ENCODE peak calls at places on chromosome 20, in five cellular contexts. One of them, this sample, is unnamed.

GRCh38 chr20:20365593-20365992 is 2.3 kb upstream of the INSM1 start:
- DNase-seq in CD8-positive, alpha-beta T cell: no peak
- DNase-seq in heart right ventricle: no peak
- DNase-seq in GM20000: peak
- DNase-seq in endothelial cell of umbilical vein: no peak
- DNase-seq in this sample: no peak

GRCh38 chr20:56409521-56409920 is 2.5 kb upstream of the CASS4 start:
- DNase-seq in CD8-positive, alpha-beta T cell: no peak
- DNase-seq in endothelial cell of umbilical vein: no peak
- DNase-seq in heart right ventricle: no peak
- DNase-seq in GM20000: no peak
- DNase-seq in this sample: no peak

GRCh38 chr20:57582432-57583288 is 21.8 kb downstream of the PCK1 start:
- DNase-seq in CD8-positive, alpha-beta T cell: no peak
- DNase-seq in heart right ventricle: peak
- DNase-seq in endothelial cell of umbilical vein: peak
- DNase-seq in GM20000: no peak
- DNase-seq in this sample: no peak

GRCh38 chr20:14604143-14604542 is 266.7 kb upstream of the FLRT3 start:
- DNase-seq in CD8-positive, alpha-beta T cell: no peak
- DNase-seq in GM20000: no peak
- DNase-seq in heart right ventricle: no peak
- DNase-seq in endothelial cell of umbilical vein: no peak
- DNase-seq in this sample: no peak

GRCh38 chr20:24755411-24755922 is 193.6 kb upstream of the CST7 start:
- DNase-seq in endothelial cell of umbilical vein: no peak
- DNase-seq in GM20000: no peak
- DNase-seq in heart right ventricle: no peak
- DNase-seq in CD8-positive, alpha-beta T cell: no peak
- DNase-seq in this sample: no peak

GRCh38 chr20:53706008-53706481 is 112.4 kb upstream of the ZNF217 start:
- DNase-seq in GM20000: no peak
- DNase-seq in CD8-positive, alpha-beta T cell: no peak
- DNase-seq in heart right ventricle: no peak
- DNase-seq in endothelial cell of umbilical vein: no peak
- DNase-seq in this sample: no peak

GRCh38 chr20:14553774-14554524 is 216.5 kb upstream of the FLRT3 start:
- DNase-seq in GM20000: no peak
- DNase-seq in CD8-positive, alpha-beta T cell: no peak
- DNase-seq in endothelial cell of umbilical vein: no peak
- DNase-seq in heart right ventricle: no peak
- DNase-seq in this sample: no peak

GRCh38 chr20:54662064-54662463 is 186.7 kb downstream of the DOK5 start:
- DNase-seq in CD8-positive, alpha-beta T cell: no peak
- DNase-seq in endothelial cell of umbilical vein: no peak
- DNase-seq in heart right ventricle: no peak
- DNase-seq in GM20000: no peak
- DNase-seq in this sample: no peak

GRCh38 chr20:26163890-26164289 is 467.2 kb upstream of the ZNF337 start:
- DNase-seq in CD8-positive, alpha-beta T cell: no peak
- DNase-seq in heart right ventricle: no peak
- DNase-seq in endothelial cell of umbilical vein: peak
- DNase-seq in GM20000: no peak
- DNase-seq in this sample: no peak

GRCh38 chr20:17936791-17937687 is 31.6 kb downstream of the SNX5 start:
- DNase-seq in endothelial cell of umbilical vein: peak
- DNase-seq in GM20000: no peak
- DNase-seq in CD8-positive, alpha-beta T cell: no peak
- DNase-seq in heart right ventricle: peak
- DNase-seq in this sample: no peak

GRCh38 chr20:62307226-62308101 is 4.7 kb downstream of the ADRM1 start:
- DNase-seq in endothelial cell of umbilical vein: no peak
- DNase-seq in heart right ventricle: no peak
- DNase-seq in CD8-positive, alpha-beta T cell: no peak
- DNase-seq in GM20000: no peak
- DNase-seq in this sample: no peak

GRCh38 chr20:32456869-32457421 is 98.8 kb downstream of the ASXL1 start:
- DNase-seq in CD8-positive, alpha-beta T cell: no peak
- DNase-seq in endothelial cell of umbilical vein: no peak
- DNase-seq in heart right ventricle: no peak
- DNase-seq in GM20000: peak
- DNase-seq in this sample: peak

GRCh38 chr20:17617212-17617867 is 47.5 kb downstream of the DSTN start:
- DNase-seq in heart right ventricle: no peak
- DNase-seq in GM20000: peak
- DNase-seq in endothelial cell of umbilical vein: peak
- DNase-seq in CD8-positive, alpha-beta T cell: peak
- DNase-seq in this sample: peak

GRCh38 chr20:63830821-63831593 is at the start of gene ZBTB46:
- DNase-seq in GM20000: peak
- DNase-seq in endothelial cell of umbilical vein: no peak
- DNase-seq in CD8-positive, alpha-beta T cell: no peak
- DNase-seq in heart right ventricle: peak
- DNase-seq in this sample: peak

GRCh38 chr20:37515876-37516275 is 5.2 kb upstream of the NNAT start:
- DNase-seq in CD8-positive, alpha-beta T cell: no peak
- DNase-seq in heart right ventricle: no peak
- DNase-seq in endothelial cell of umbilical vein: no peak
- DNase-seq in GM20000: no peak
- DNase-seq in this sample: no peak

GRCh38 chr20:48214601-48215000 is 429.3 kb upstream of the SULF2 start:
- DNase-seq in GM20000: no peak
- DNase-seq in heart right ventricle: no peak
- DNase-seq in endothelial cell of umbilical vein: no peak
- DNase-seq in CD8-positive, alpha-beta T cell: no peak
- DNase-seq in this sample: no peak

GRCh38 chr20:32387262-32387661 is 29.1 kb downstream of the ASXL1 start:
- DNase-seq in endothelial cell of umbilical vein: no peak
- DNase-seq in heart right ventricle: no peak
- DNase-seq in GM20000: no peak
- DNase-seq in CD8-positive, alpha-beta T cell: peak
- DNase-seq in this sample: peak

GRCh38 chr20:51360451-51361230 is 181.9 kb downstream of the NFATC2 start:
- DNase-seq in GM20000: no peak
- DNase-seq in heart right ventricle: no peak
- DNase-seq in endothelial cell of umbilical vein: peak
- DNase-seq in CD8-positive, alpha-beta T cell: no peak
- DNase-seq in this sample: no peak

GRCh38 chr20:10453241-10453640 is 18.1 kb downstream of the SLX4IP start:
- DNase-seq in GM20000: peak
- DNase-seq in heart right ventricle: no peak
- DNase-seq in endothelial cell of umbilical vein: no peak
- DNase-seq in CD8-positive, alpha-beta T cell: no peak
- DNase-seq in this sample: no peak

GRCh38 chr20:3199976-3200755 is 4.3 kb downstream of the DDRGK1 start:
- DNase-seq in CD8-positive, alpha-beta T cell: no peak
- DNase-seq in GM20000: peak
- DNase-seq in heart right ventricle: no peak
- DNase-seq in endothelial cell of umbilical vein: no peak
- DNase-seq in this sample: peak

GRCh38 chr20:3203315-3204123 is 963 bp downstream of the DDRGK1 start:
- DNase-seq in heart right ventricle: no peak
- DNase-seq in GM20000: peak
- DNase-seq in endothelial cell of umbilical vein: peak
- DNase-seq in CD8-positive, alpha-beta T cell: no peak
- DNase-seq in this sample: peak

GRCh38 chr20:3199206-3199605 is 5.3 kb downstream of the DDRGK1 start:
- DNase-seq in GM20000: no peak
- DNase-seq in endothelial cell of umbilical vein: no peak
- DNase-seq in CD8-positive, alpha-beta T cell: no peak
- DNase-seq in heart right ventricle: no peak
- DNase-seq in this sample: no peak

GRCh38 chr20:3204124-3204794 is at the start of gene DDRGK1:
- DNase-seq in GM20000: peak
- DNase-seq in endothelial cell of umbilical vein: peak
- DNase-seq in CD8-positive, alpha-beta T cell: peak
- DNase-seq in heart right ventricle: peak
- DNase-seq in this sample: peak

DNA sequence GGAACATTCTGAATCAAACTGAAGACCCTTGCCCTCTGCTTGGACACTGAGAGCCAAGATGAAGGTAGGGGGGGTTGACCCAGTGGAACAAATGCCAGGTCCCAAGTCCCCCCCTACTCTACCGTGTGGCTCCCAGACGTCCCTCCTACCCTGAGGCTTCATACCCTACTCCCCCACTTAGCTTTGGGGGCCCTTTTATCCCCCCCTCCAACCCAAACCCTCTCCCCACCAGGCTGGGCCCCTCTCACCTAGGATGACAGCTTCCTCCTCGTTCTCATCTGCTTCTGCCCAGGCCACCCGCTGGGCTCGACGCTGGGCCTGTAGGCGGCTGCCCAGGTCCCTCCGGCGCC is 1.5 kb downstream of the DDRGK1 start:
- DNase-seq in CD8-positive, alpha-beta T cell: no peak
- DNase-seq in GM20000: no peak
- DNase-seq in heart right ventricle: no peak
- DNase-seq in endothelial cell of umbilical vein: no peak
- DNase-seq in this sample: no peak
- TF ChIP-seq CTCF in CD8-positive, alpha-beta T cell: no peak
- TF ChIP-seq CTCF in GM20000: no peak
- TF ChIP-seq CTCF in heart right ventricle: no peak
- TF ChIP-seq CTCF in endothelial cell of umbilical vein: no peak
- TF ChIP-seq CTCF in this sample: no peak

GRCh38 chr20:39105551-39105950 is 143.4 kb downstream of the DHX35 start:
- DNase-seq in GM20000: no peak
- DNase-seq in endothelial cell of umbilical vein: no peak
- DNase-seq in heart right ventricle: no peak
- DNase-seq in CD8-positive, alpha-beta T cell: no peak
- DNase-seq in this sample: no peak
- TF ChIP-seq CTCF in GM20000: peak
- TF ChIP-seq CTCF in endothelial cell of umbilical vein: no peak
- TF ChIP-seq CTCF in heart right ventricle: no peak
- TF ChIP-seq CTCF in CD8-positive, alpha-beta T cell: no peak
- TF ChIP-seq CTCF in this sample: no peak

DNA sequence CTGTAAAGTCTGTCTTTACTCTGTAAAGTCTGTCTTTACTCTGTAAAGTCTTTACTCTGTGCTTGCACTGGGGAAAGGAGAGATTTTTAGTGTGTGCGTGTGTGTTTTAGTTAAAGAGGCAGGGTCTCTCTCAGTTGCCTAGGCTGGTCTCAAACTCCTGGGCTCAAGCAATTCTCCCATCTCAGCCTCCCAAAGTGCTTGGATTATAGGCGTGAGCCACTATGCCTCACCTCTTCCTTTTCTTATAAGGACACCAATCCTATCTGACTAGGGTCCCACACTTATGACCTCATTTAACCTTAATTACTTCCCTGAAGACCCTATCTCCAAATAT is 93.8 kb downstream of the JPH2 start:
- DNase-seq in heart right ventricle: no peak
- DNase-seq in GM20000: no peak
- DNase-seq in endothelial cell of umbilical vein: no peak
- DNase-seq in CD8-positive, alpha-beta T cell: no peak
- DNase-seq in this sample: no peak
- TF ChIP-seq CTCF in heart right ventricle: no peak
- TF ChIP-seq CTCF in GM20000: no peak
- TF ChIP-seq CTCF in endothelial cell of umbilical vein: no peak
- TF ChIP-seq CTCF in CD8-positive, alpha-beta T cell: no peak
- TF ChIP-seq CTCF in this sample: no peak

GRCh38 chr20:22106308-22106938 is 401.0 kb downstream of the PAX1 start:
- DNase-seq in CD8-positive, alpha-beta T cell: no peak
- DNase-seq in endothelial cell of umbilical vein: no peak
- DNase-seq in heart right ventricle: no peak
- DNase-seq in GM20000: no peak
- DNase-seq in this sample: no peak
- TF ChIP-seq CTCF in CD8-positive, alpha-beta T cell: no peak
- TF ChIP-seq CTCF in endothelial cell of umbilical vein: no peak
- TF ChIP-seq CTCF in heart right ventricle: peak
- TF ChIP-seq CTCF in GM20000: no peak
- TF ChIP-seq CTCF in this sample: no peak

GRCh38 chr20:40681684-40682083 is 7.4 kb downstream of the MAFB start:
- DNase-seq in CD8-positive, alpha-beta T cell: no peak
- DNase-seq in endothelial cell of umbilical vein: no peak
- DNase-seq in GM20000: no peak
- DNase-seq in heart right ventricle: no peak
- DNase-seq in this sample: no peak

GRCh38 chr20:40683221-40683893 is 5.7 kb downstream of the MAFB start:
- DNase-seq in heart right ventricle: no peak
- DNase-seq in GM20000: no peak
- DNase-seq in CD8-positive, alpha-beta T cell: no peak
- DNase-seq in endothelial cell of umbilical vein: no peak
- DNase-seq in this sample: no peak

GRCh38 chr20:40685349-40685748 is 3.7 kb downstream of the MAFB start:
- DNase-seq in endothelial cell of umbilical vein: no peak
- DNase-seq in CD8-positive, alpha-beta T cell: no peak
- DNase-seq in heart right ventricle: no peak
- DNase-seq in GM20000: no peak
- DNase-seq in this sample: no peak

GRCh38 chr20:40682104-40683045 is 6.7 kb downstream of the MAFB start:
- DNase-seq in GM20000: no peak
- DNase-seq in endothelial cell of umbilical vein: no peak
- DNase-seq in CD8-positive, alpha-beta T cell: no peak
- DNase-seq in heart right ventricle: no peak
- DNase-seq in this sample: no peak

GRCh38 chr20:40683894-40684268 is 5.2 kb downstream of the MAFB start:
- DNase-seq in CD8-positive, alpha-beta T cell: no peak
- DNase-seq in heart right ventricle: no peak
- DNase-seq in endothelial cell of umbilical vein: no peak
- DNase-seq in GM20000: no peak
- DNase-seq in this sample: no peak
- TF ChIP-seq CTCF in CD8-positive, alpha-beta T cell: no peak
- TF ChIP-seq CTCF in heart right ventricle: no peak
- TF ChIP-seq CTCF in endothelial cell of umbilical vein: no peak
- TF ChIP-seq CTCF in GM20000: no peak
- TF ChIP-seq CTCF in this sample: no peak

DNA sequence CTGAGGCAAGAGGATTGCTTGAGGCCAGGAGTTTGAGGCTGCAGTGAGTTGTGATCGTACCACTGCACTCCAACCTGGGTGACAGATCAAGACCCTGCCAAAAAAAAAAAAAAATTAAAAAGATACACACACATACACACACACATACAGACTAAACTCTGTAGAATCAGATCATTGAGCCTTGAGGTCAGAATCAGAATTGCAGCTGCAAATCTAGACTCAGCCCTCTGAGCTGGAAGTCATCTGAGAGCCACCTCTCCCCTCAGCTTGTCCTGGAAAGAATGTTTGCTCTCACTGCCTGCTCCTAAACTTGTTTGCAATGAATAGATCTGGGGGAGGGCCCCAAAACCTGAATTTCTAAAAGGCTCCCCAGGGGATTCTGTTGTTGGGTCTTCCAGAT is 41.4 kb upstream of the ANGPT4 start:
- DNase-seq in CD8-positive, alpha-beta T cell: no peak
- DNase-seq in GM20000: no peak
- DNase-seq in endothelial cell of umbilical vein: no peak
- DNase-seq in heart right ventricle: no peak
- DNase-seq in this sample: no peak
- TF ChIP-seq CTCF in CD8-positive, alpha-beta T cell: no peak
- TF ChIP-seq CTCF in GM20000: no peak
- TF ChIP-seq CTCF in endothelial cell of umbilical vein: no peak
- TF ChIP-seq CTCF in heart right ventricle: no peak
- TF ChIP-seq CTCF in this sample: no peak

This sample was measured in GM13976.